ENCODE peak calls at places on chromosomes 16 and 17, in seven cellular contexts. S, N, W, Y, G, X and V are unnamed samples.

GRCh38 chr17:60863892-60864673 is 186.4 kb downstream of the BCAS3 start:
- DNase-seq in X (no peak), G (no peak), S (no peak), W (no peak), Y (no peak), N (no peak), V (no peak)

GRCh38 chr17:40343126-40344119 is 21.1 kb downstream of the GJD3 start:
- DNase-seq in N (no peak), X (no peak), W (peak), S (no peak), G (no peak), Y (peak), V (no peak)

GRCh38 chr17:78806451-78806850 is 24.4 kb upstream of the CYTH1 start:
- DNase-seq in N (no peak), G (peak), X (no peak), Y (no peak), S (no peak), W (no peak), V (no peak)

GRCh38 chr17:43900183-43900857 is 7.0 kb downstream of the MPP2 start:
- DNase-seq in X (peak), S (peak), G (peak), W (peak), N (peak), Y (peak), V (peak)

GRCh38 chr17:34997355-34997862 is 17.1 kb downstream of the LIG3 start:
- DNase-seq in S (no peak), Y (no peak), X (no peak), G (no peak), W (no peak), N (no peak), V (no peak)

GRCh38 chr17:2396568-2397246 is 4.2 kb downstream of the MNT start:
- DNase-seq in W (peak), N (peak), S (peak), G (peak), Y (peak), X (peak), V (peak)

GRCh38 chr17:3513305-3514035 is 37.7 kb downstream of the ASPA start:
- DNase-seq in N (no peak), W (no peak), S (no peak), X (no peak), G (no peak), Y (no peak), V (no peak)

GRCh38 chr16:64469906-64470702 is 651.8 kb downstream of the CDH11 start:
- DNase-seq in N (no peak), G (no peak), X (no peak), S (no peak), Y (peak), W (peak), V (no peak)

GRCh38 chr17:17919169-17920107 is 52.8 kb downstream of the TOM1L2 start:
- DNase-seq in X (peak), W (peak), Y (peak), N (peak), G (peak), S (peak), V (peak)

GRCh38 chr16:89343501-89344291 is 126.2 kb downstream of the ZNF778 start:
- DNase-seq in W (no peak), S (peak), X (peak), G (no peak), N (no peak), Y (no peak), V (no peak)

GRCh38 chr17:9174779-9175574 is 153.7 kb downstream of the NTN1 start:
- DNase-seq in W (no peak), X (no peak), S (no peak), Y (peak), N (no peak), G (no peak), V (no peak)

GRCh38 chr17:63826468-63827001 is 696 bp upstream of the PSMC5 start:
- DNase-seq in N (no peak), X (no peak), Y (no peak), S (no peak), W (peak), G (no peak), V (no peak)

GRCh38 chr16:31711344-31711845 is 162.2 kb upstream of the ZNF267 start:
- DNase-seq in W (no peak), S (no peak), X (no peak), N (no peak), Y (no peak), G (no peak), V (no peak)

GRCh38 chr17:27446569-27447301 is 9.5 kb upstream of the KSR1 start:
- DNase-seq in Y (no peak), G (no peak), X (no peak), N (peak), W (peak), S (peak), V (no peak)

GRCh38 chr17:68061512-68062313 is 26.2 kb downstream of the KPNA2 start:
- DNase-seq in S (no peak), N (no peak), X (no peak), W (peak), Y (no peak), G (no peak), V (no peak)

GRCh38 chr17:6135996-6136395 is 65.8 kb downstream of the WSCD1 start:
- DNase-seq in N (no peak), S (no peak), Y (no peak), W (no peak), X (no peak), G (no peak), V (no peak)

GRCh38 chr16:25014500-25015147 is 545 bp downstream of the ARHGAP17 start:
- DNase-seq in G (peak), S (peak), X (peak), W (peak), N (peak), Y (peak), V (peak)

GRCh38 chr17:41528959-41529353 is 848 bp upstream of the KRT19 start:
- DNase-seq in N (no peak), S (peak), Y (no peak), G (no peak), W (no peak), X (no peak), V (no peak)

GRCh38 chr17:34961093-34961911 is at the start of the genes CCT6B and ZNF830:
- DNase-seq in S (peak), W (peak), N (peak), X (peak), G (peak), Y (peak), V (peak)

GRCh38 chr16:88705076-88705684 is 1.0 kb downstream of the RNF166 start:
- DNase-seq in Y (no peak), G (no peak), W (peak), N (no peak), S (no peak), X (no peak), V (no peak)

GRCh38 chr17:2690165-2691068 is 21.1 kb downstream of the CLUH start:
- DNase-seq in X (no peak), G (no peak), S (no peak), N (no peak), W (no peak), Y (peak), V (no peak)

GRCh38 chr17:78923660-78924453 is 1.3 kb downstream of the TIMP2 start:
- DNase-seq in W (peak), S (peak), N (peak), X (no peak), Y (peak), G (peak), V (no peak)

GRCh38 chr17:37698132-37698615 is 46.7 kb downstream of the HNF1B start:
- DNase-seq in S (peak), N (peak), G (peak), W (peak), Y (no peak), X (no peak), V (no peak)

GRCh38 chr17:4004517-4005295 is 40.5 kb upstream of the ATP2A3 start:
- DNase-seq in Y (peak), X (no peak), N (peak), S (no peak), W (peak), G (peak), V (no peak)

GRCh38 chr16:70252355-70252988 is 732 bp upstream of the EXOSC6 start:
- DNase-seq in G (peak), Y (no peak), W (peak), N (no peak), X (no peak), S (no peak), V (no peak)

GRCh38 chr16:61274211-61274610 is 762.0 kb downstream of the CDH8 start:
- DNase-seq in S (no peak), X (no peak), Y (no peak), N (no peak), G (no peak), W (no peak), V (no peak)

GRCh38 chr17:74749262-74750038 is 1.0 kb downstream of the NHERF1 start:
- DNase-seq in X (no peak), Y (no peak), W (peak), N (no peak), G (no peak), S (no peak), V (no peak)

GRCh38 chr17:58538801-58539410 is 24.5 kb upstream of the MTMR4 start:
- DNase-seq in G (no peak), N (no peak), S (no peak), X (no peak), W (no peak), Y (no peak), V (no peak)

GRCh38 chr16:82638095-82638798 is 11.5 kb downstream of the CDH13 start:
- DNase-seq in N (peak), S (no peak), W (peak), G (no peak), Y (no peak), X (no peak), V (no peak)

GRCh38 chr17:34443832-34444469 is 80.9 kb upstream of the CCL1 start:
- DNase-seq in X (no peak), W (no peak), G (peak), S (no peak), Y (peak), N (peak), V (no peak)

GRCh38 chr17:78929908-78930775 is 5.0 kb upstream of the TIMP2 start:
- DNase-seq in W (no peak), G (no peak), N (no peak), Y (peak), X (no peak), S (no peak), V (no peak)

GRCh38 chr16:24010440-24011089 is 174.8 kb downstream of the PRKCB start:
- DNase-seq in G (peak), Y (peak), N (peak), X (peak), S (no peak), W (peak), V (peak)
- H3K27ac ChIP-seq in G (no peak), Y (no peak), N (no peak), X (no peak), S (no peak), W (no peak), V (no peak)

GRCh38 chr17:69539274-69539673 is 124.8 kb downstream of the MAP2K6 start:
- DNase-seq in Y (no peak), N (no peak), X (no peak), S (no peak), G (no peak), W (no peak), V (no peak)

GRCh38 chr17:69539781-69540319 is 125.4 kb downstream of the MAP2K6 start:
- DNase-seq in X (no peak), S (peak), N (peak), W (peak), G (no peak), Y (no peak), V (no peak)

GRCh38 chr17:69535022-69535570 is 120.6 kb downstream of the MAP2K6 start:
- DNase-seq in X (no peak), N (no peak), Y (no peak), W (no peak), S (no peak), G (no peak), V (no peak)

GRCh38 chr17:69538795-69539194 is 124.3 kb downstream of the MAP2K6 start:
- DNase-seq in N (no peak), G (no peak), W (no peak), Y (no peak), S (no peak), X (no peak), V (no peak)

DNA sequence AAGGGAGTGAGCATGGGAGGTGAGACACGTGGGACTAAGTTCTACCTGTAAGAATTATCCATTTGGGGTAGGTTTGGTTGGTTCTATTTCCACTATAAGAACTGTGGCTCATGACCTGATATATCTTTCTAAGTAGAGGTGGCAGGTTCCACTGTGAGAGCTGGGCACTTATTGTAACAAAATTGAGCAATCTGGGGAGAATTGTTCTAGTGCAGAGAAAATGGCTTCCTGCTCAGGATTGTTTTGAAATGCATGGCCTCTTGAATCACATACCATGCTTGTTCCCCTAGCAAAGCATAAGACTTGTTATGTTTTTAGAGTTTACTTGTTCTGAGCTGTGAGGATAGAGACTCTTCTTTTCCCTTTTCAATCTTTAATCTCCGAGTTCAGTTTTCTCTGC is 125.9 kb downstream of the MAP2K6 start:
- DNase-seq in X (no peak), S (no peak), N (no peak), Y (no peak), W (no peak), G (no peak), V (no peak)
- H3K27ac ChIP-seq in X (no peak), S (peak), N (peak), Y (no peak), W (no peak), G (no peak), V (no peak)

DNA sequence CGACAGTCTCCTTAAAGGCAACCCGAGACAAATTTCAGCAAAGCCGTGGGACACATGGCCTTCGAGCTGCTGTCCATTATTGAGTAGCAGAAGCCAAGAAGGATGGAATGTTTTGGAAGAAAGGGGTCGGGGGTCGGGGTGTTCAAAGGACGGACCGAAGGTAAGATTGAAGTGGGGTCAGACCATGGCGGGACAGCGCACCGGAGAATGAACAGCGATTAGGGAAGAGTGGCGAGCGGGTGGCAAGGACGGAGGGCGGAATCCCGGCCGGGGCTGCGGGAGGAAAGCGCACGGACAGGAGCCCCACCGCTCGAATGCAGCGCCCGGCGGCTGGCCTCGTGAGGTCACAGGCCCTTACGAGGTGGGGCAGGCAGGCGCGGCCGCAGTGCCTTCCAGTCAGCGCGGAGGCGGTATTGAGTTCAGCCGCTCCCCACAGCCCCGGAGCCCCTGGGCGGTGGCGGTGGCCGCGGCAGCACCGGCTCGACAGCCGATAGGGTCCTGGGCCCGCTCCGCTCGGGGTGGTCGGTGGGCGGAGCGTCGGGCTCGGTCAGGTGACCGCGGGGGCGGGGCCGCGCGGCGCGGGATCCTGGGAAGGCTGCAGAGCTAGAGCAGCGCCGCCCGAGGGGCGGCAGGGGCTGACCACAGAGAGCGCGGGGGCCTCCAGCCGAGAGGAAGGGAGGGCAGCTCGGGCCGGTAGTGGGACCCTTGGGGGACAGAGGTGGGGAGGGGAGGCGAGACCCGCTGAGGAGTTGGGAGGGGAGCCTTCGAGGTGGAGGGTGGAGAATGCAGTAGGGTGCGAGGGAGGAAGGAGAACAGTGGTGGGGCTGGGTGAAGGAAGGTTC is at the start of gene EFCAB13:
- DNase-seq in W (peak), X (peak), Y (peak), S (peak), N (peak), G (peak), V (peak)
- H3K27ac ChIP-seq in W (peak), X (peak), Y (peak), S (peak), N (peak), G (peak), V (peak)

DNA sequence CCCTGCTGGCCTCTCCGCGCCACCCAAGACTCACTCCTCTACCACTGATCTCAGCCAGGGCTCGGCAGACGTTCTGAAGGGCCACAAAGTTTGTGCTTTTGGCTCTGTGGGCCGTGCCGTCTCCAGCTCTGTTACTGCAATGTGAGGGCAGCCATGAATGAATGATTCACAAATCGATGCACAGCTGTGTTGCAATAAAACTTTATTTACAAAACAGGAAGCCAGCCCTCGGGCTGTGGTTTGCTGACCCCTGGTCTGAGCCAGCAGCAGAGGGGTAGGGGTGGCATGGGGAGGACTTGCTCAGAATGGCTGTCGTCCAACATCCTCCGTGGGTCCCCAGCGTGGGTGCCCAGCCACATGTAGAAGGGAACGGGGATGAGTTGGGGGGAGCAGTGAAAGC is 63.0 kb upstream of the PVALEF start:
- DNase-seq in W (no peak), N (no peak), Y (no peak), S (no peak), G (no peak), X (no peak), V (no peak)
- H3K27ac ChIP-seq in W (no peak), N (peak), Y (no peak), S (no peak), G (no peak), X (peak), V (no peak)

GRCh38 chr16:48434653-48435318 is 49.6 kb upstream of the SIAH1 start:
- DNase-seq in G (peak), Y (no peak), N (no peak), W (peak), X (no peak), S (no peak), V (no peak)
- H3K27ac ChIP-seq in G (peak), Y (peak), N (no peak), W (no peak), X (no peak), S (no peak), V (no peak)

GRCh38 chr16:11255737-11256656 is at the start of gene SOCS1:
- DNase-seq in G (peak), N (peak), X (peak), S (peak), Y (peak), W (peak), V (peak)
- H3K27ac ChIP-seq in G (peak), N (peak), X (peak), S (peak), Y (peak), W (peak), V (peak)

GRCh38 chr16:67200491-67200890 is 1.6 kb downstream of the ELMO3 start:
- DNase-seq in G (no peak), W (no peak), N (no peak), X (no peak), Y (no peak), S (no peak), V (no peak)

GRCh38 chr16:67197704-67198103 is 1.2 kb upstream of the ELMO3 start:
- DNase-seq in G (no peak), W (no peak), Y (no peak), X (no peak), S (peak), N (no peak), V (no peak)

GRCh38 chr16:67199808-67200198 is 872 bp downstream of the ELMO3 start:
- DNase-seq in Y (no peak), S (no peak), G (no peak), X (no peak), N (peak), W (no peak), V (no peak)

GRCh38 chr16:67198238-67198734 is 645 bp upstream of the ELMO3 start:
- DNase-seq in W (peak), N (peak), G (peak), S (peak), Y (no peak), X (peak), V (no peak)

GRCh38 chr16:67199011-67199807 is at the start of gene ELMO3:
- DNase-seq in S (peak), X (no peak), G (no peak), W (peak), Y (no peak), N (peak), V (no peak)
- H3K27ac ChIP-seq in S (peak), X (peak), G (no peak), W (no peak), Y (no peak), N (peak), V (no peak)